ENCODE peak calls at places on chromosome 7, in six cellular contexts. Y is fibroblast of mammary gland, J is foreskin fibroblast, D is foreskin keratinocyte, Z is coronary artery, G is GM06990. T is an unnamed sample.

GRCh38 chr7:93117852-93118530 is at the start of gene SAMD9:
- DNase-seq in G (peak), Y (peak), Z (no peak), D (peak), J (peak), T (peak)

GRCh38 chr7:139560678-139561077 is 37.2 kb downstream of the CLEC2L start:
- DNase-seq in Z (peak), J (no peak), D (no peak), G (no peak), Y (no peak), T (no peak)

GRCh38 chr7:148304456-148304855 is 286.1 kb upstream of the C7orf33 start:
- DNase-seq in Y (no peak), J (no peak), D (no peak), G (peak), Z (no peak), T (no peak)

GRCh38 chr7:101543846-101544245 is 85.2 kb downstream of the MYL10 start:
- DNase-seq in J (no peak), G (no peak), Y (no peak), D (no peak), Z (no peak), T (no peak)

GRCh38 chr7:105759670-105760548 is 116.5 kb downstream of the ATXN7L1 start:
- DNase-seq in G (no peak), Y (peak), D (peak), J (peak), Z (no peak), T (no peak)

GRCh38 chr7:154792436-154793055 is 210.4 kb downstream of the PAXIP1 start:
- DNase-seq in Y (no peak), Z (no peak), G (no peak), D (no peak), J (no peak), T (no peak)

GRCh38 chr7:94696981-94697670 is 41.2 kb upstream of the SGCE start:
- DNase-seq in Z (peak), D (peak), Y (peak), J (peak), G (no peak), T (no peak)

GRCh38 chr7:77799078-77799964 is 748 bp downstream of the PHTF2 start:
- DNase-seq in Z (peak), G (no peak), J (peak), D (no peak), Y (peak), T (peak)

GRCh38 chr7:27188666-27189559 is 3.9 kb upstream of the HOXA11 start:
- DNase-seq in Z (peak), G (no peak), J (peak), Y (no peak), D (no peak), T (no peak)

GRCh38 chr7:116451958-116452729 is 47.4 kb upstream of the CAV2 start:
- DNase-seq in Y (no peak), Z (no peak), J (no peak), D (no peak), G (no peak), T (no peak)

GRCh38 chr7:132160525-132161230 is 415.6 kb downstream of the PLXNA4 start:
- DNase-seq in D (no peak), Z (no peak), Y (no peak), G (no peak), J (peak), T (no peak)

GRCh38 chr7:100662377-100662776 is 6.1 kb upstream of the ACTL6B start:
- DNase-seq in Z (no peak), Y (no peak), J (no peak), D (no peak), G (no peak), T (no peak)

GRCh38 chr7:24346129-24346528 is 62.1 kb downstream of the NPY start:
- DNase-seq in D (no peak), G (no peak), Y (no peak), Z (no peak), J (no peak), T (no peak)

GRCh38 chr7:90530263-90530662 is 60.8 kb downstream of the PTTG1IP2 start:
- DNase-seq in Y (peak), J (peak), D (peak), Z (no peak), G (no peak), T (no peak)

GRCh38 chr7:139431010-139431409 is 52.5 kb downstream of the KLRG2 start:
- DNase-seq in Y (no peak), J (no peak), D (peak), G (no peak), Z (no peak), T (no peak)

GRCh38 chr7:821688-822087 is 10.6 kb upstream of the SUN1 start:
- DNase-seq in Z (no peak), Y (peak), G (no peak), J (no peak), D (no peak), T (no peak)

GRCh38 chr7:824106-824505 is 8.2 kb upstream of the SUN1 start:
- DNase-seq in Y (no peak), D (no peak), G (no peak), J (peak), Z (no peak), T (no peak)

GRCh38 chr7:823639-824038 is 8.6 kb upstream of the SUN1 start:
- DNase-seq in D (no peak), J (no peak), G (no peak), Y (no peak), Z (no peak), T (no peak)

GRCh38 chr7:824664-825063 is 7.6 kb upstream of the SUN1 start:
- DNase-seq in G (no peak), Y (peak), Z (no peak), D (no peak), J (no peak), T (no peak)

GRCh38 chr7:822692-823276 is 9.5 kb upstream of the SUN1 start:
- DNase-seq in Y (no peak), J (no peak), Z (no peak), G (no peak), D (no peak), T (no peak)
- TF ChIP-seq CTCF in Y (no peak), J (no peak), Z (no peak), G (no peak), D (peak), T (no peak)

GRCh38 chr7:159045839-159046238 is 98.8 kb downstream of the VIPR2 start:
- DNase-seq in G (no peak), D (no peak), Z (no peak), J (no peak), Y (no peak), T (no peak)
- TF ChIP-seq CTCF in G (no peak), D (no peak), Z (no peak), J (no peak), Y (no peak), T (no peak)

GRCh38 chr7:130875265-130875741 is 141.3 kb upstream of the KLF14 start:
- DNase-seq in G (no peak), J (peak), Y (peak), D (no peak), Z (no peak), T (peak)
- TF ChIP-seq CTCF in G (peak), J (peak), Y (peak), D (peak), Z (peak), T (peak)

DNA sequence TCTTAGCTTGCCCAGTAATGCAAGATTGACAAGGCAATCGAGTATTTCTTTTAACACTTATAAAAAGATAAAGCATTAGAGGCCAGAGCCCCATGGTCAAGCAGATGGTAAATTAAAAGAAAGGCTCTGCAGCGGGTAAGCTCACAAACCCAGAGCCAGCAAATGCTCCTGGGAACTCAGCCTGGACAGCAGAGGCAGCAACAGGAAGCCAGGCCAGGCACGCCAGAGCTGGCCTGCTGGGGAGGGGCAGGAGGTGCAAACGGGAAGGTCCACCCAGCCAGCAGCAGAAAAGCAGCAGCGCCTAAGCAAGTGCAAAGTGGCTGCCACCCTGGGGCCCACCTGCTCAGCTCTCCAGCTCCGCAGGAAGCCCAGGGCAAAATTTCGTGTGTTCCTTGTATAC is 82.8 kb upstream of the GPR22 start:
- DNase-seq in G (no peak), Y (peak), Z (no peak), D (no peak), J (peak), T (no peak)
- TF ChIP-seq CTCF in G (no peak), Y (no peak), Z (no peak), D (no peak), J (no peak), T (no peak)

GRCh38 chr7:44286182-44286617 is 39.2 kb downstream of the CAMK2B start:
- DNase-seq in D (no peak), G (no peak), J (no peak), Z (peak), Y (no peak), T (no peak)
- TF ChIP-seq CTCF in D (no peak), G (peak), J (no peak), Z (no peak), Y (no peak), T (no peak)

T was measured in GM20000.